ENCODE peak calls at places on chromosomes 1 and 21, in five cellular contexts. One of them, this sample, is unnamed. For H3K4me1, the result is how much of the 10 kb centered on the place peaks cover.

GRCh38 chr1:41359211-41360073 is 1.8 kb upstream of the FOXO6 start:
- DNase-seq in endodermal cell: peak
- DNase-seq in colonic mucosa: peak
- DNase-seq in heart left ventricle: peak
- DNase-seq in GM23338: no peak
- DNase-seq in this sample: no peak

GRCh38 chr21:31850886-31851285 is 21.9 kb upstream of the HUNK start:
- DNase-seq in heart left ventricle: no peak
- DNase-seq in colonic mucosa: no peak
- DNase-seq in endodermal cell: no peak
- DNase-seq in GM23338: no peak
- DNase-seq in this sample: no peak

GRCh38 chr21:38443110-38443509 is 55.2 kb downstream of the ERG start:
- DNase-seq in endodermal cell: no peak
- DNase-seq in heart left ventricle: peak
- DNase-seq in GM23338: no peak
- DNase-seq in colonic mucosa: no peak
- DNase-seq in this sample: no peak

GRCh38 chr21:35540950-35541632 is 492.0 kb upstream of the RUNX1 start:
- DNase-seq in heart left ventricle: no peak
- DNase-seq in GM23338: no peak
- DNase-seq in colonic mucosa: no peak
- DNase-seq in endodermal cell: no peak
- DNase-seq in this sample: no peak

GRCh38 chr1:94395748-94396309 is 22.4 kb upstream of the ABCD3 start:
- DNase-seq in heart left ventricle: no peak
- DNase-seq in GM23338: no peak
- DNase-seq in endodermal cell: no peak
- DNase-seq in colonic mucosa: no peak
- DNase-seq in this sample: no peak

GRCh38 chr1:167460836-167461235 is 57.5 kb downstream of the CD247 start:
- DNase-seq in endodermal cell: no peak
- DNase-seq in heart left ventricle: no peak
- DNase-seq in colonic mucosa: no peak
- DNase-seq in GM23338: no peak
- DNase-seq in this sample: peak

GRCh38 chr1:243642936-243643335 is 207.1 kb downstream of the AKT3 start:
- DNase-seq in GM23338: peak
- DNase-seq in colonic mucosa: no peak
- DNase-seq in heart left ventricle: no peak
- DNase-seq in endodermal cell: no peak
- DNase-seq in this sample: no peak

GRCh38 chr1:108007531-108007930 is 42.6 kb upstream of the VAV3 start:
- DNase-seq in GM23338: no peak
- DNase-seq in colonic mucosa: no peak
- DNase-seq in endodermal cell: no peak
- DNase-seq in heart left ventricle: no peak
- DNase-seq in this sample: no peak

GRCh38 chr21:35428489-35428888 is 379.4 kb upstream of the RUNX1 start:
- DNase-seq in endodermal cell: peak
- DNase-seq in colonic mucosa: no peak
- DNase-seq in heart left ventricle: peak
- DNase-seq in GM23338: peak
- DNase-seq in this sample: no peak

GRCh38 chr1:62905309-62905708 is 121.4 kb downstream of the ATG4C start:
- DNase-seq in colonic mucosa: no peak
- DNase-seq in endodermal cell: no peak
- DNase-seq in heart left ventricle: no peak
- DNase-seq in GM23338: no peak
- DNase-seq in this sample: no peak

GRCh38 chr1:26477446-26478152 is 5.4 kb downstream of the HMGN2 start:
- DNase-seq in heart left ventricle: no peak
- DNase-seq in GM23338: peak
- DNase-seq in endodermal cell: peak
- DNase-seq in colonic mucosa: no peak
- DNase-seq in this sample: no peak

GRCh38 chr1:224458296-224458695 is 23.7 kb upstream of the WDR26 start:
- DNase-seq in GM23338: no peak
- DNase-seq in endodermal cell: no peak
- DNase-seq in heart left ventricle: no peak
- DNase-seq in colonic mucosa: no peak
- DNase-seq in this sample: no peak

GRCh38 chr1:6260433-6260934 is 414 bp downstream of the GPR153 start:
- DNase-seq in colonic mucosa: no peak
- DNase-seq in endodermal cell: peak
- DNase-seq in GM23338: peak
- DNase-seq in heart left ventricle: no peak
- DNase-seq in this sample: no peak

GRCh38 chr1:228902781-228903572 is 167.7 kb downstream of the RHOU start:
- DNase-seq in colonic mucosa: peak
- DNase-seq in endodermal cell: peak
- DNase-seq in GM23338: no peak
- DNase-seq in heart left ventricle: peak
- DNase-seq in this sample: peak

GRCh38 chr1:243475966-243476365 is 220.1 kb downstream of the SDCCAG8 start:
- DNase-seq in colonic mucosa: no peak
- DNase-seq in endodermal cell: peak
- DNase-seq in GM23338: peak
- DNase-seq in heart left ventricle: no peak
- DNase-seq in this sample: no peak

GRCh38 chr1:11320153-11320936 is 47.3 kb downstream of the UBIAD1 start:
- DNase-seq in heart left ventricle: no peak
- DNase-seq in endodermal cell: peak
- DNase-seq in GM23338: peak
- DNase-seq in colonic mucosa: peak
- DNase-seq in this sample: no peak

GRCh38 chr1:32953495-32953894 is 11.1 kb downstream of the RNF19B start:
- DNase-seq in GM23338: no peak
- DNase-seq in heart left ventricle: no peak
- DNase-seq in colonic mucosa: no peak
- DNase-seq in endodermal cell: no peak
- DNase-seq in this sample: no peak

GRCh38 chr1:4124631-4125145 is 224.6 kb upstream of the C1orf174 start:
- DNase-seq in heart left ventricle: no peak
- DNase-seq in colonic mucosa: no peak
- DNase-seq in endodermal cell: no peak
- DNase-seq in GM23338: no peak
- DNase-seq in this sample: no peak

GRCh38 chr1:162373541-162374375 is 2.9 kb downstream of the SPATA46 start:
- DNase-seq in colonic mucosa: no peak
- DNase-seq in endodermal cell: no peak
- DNase-seq in heart left ventricle: no peak
- DNase-seq in GM23338: no peak
- DNase-seq in this sample: no peak

GRCh38 chr1:51073456-51073855 is 28.6 kb upstream of the C1orf185 start:
- DNase-seq in endodermal cell: no peak
- DNase-seq in colonic mucosa: no peak
- DNase-seq in GM23338: no peak
- DNase-seq in heart left ventricle: no peak
- DNase-seq in this sample: no peak

GRCh38 chr21:25371831-25372434 is 235.3 kb downstream of the MRPL39 start:
- DNase-seq in endodermal cell: no peak
- DNase-seq in colonic mucosa: no peak
- DNase-seq in GM23338: no peak
- DNase-seq in heart left ventricle: no peak
- DNase-seq in this sample: no peak

GRCh38 chr1:39109653-39110052 is 83.5 kb downstream of the NDUFS5 start:
- DNase-seq in heart left ventricle: no peak
- DNase-seq in GM23338: no peak
- DNase-seq in colonic mucosa: no peak
- DNase-seq in endodermal cell: no peak
- DNase-seq in this sample: no peak

GRCh38 chr1:60622486-60622885 is 459.9 kb upstream of the NFIA start:
- DNase-seq in colonic mucosa: no peak
- DNase-seq in heart left ventricle: no peak
- DNase-seq in endodermal cell: no peak
- DNase-seq in GM23338: no peak
- DNase-seq in this sample: no peak

GRCh38 chr1:64664287-64664686 is 80.6 kb upstream of the RAVER2 start:
- DNase-seq in heart left ventricle: no peak
- DNase-seq in colonic mucosa: no peak
- DNase-seq in GM23338: no peak
- DNase-seq in endodermal cell: no peak
- DNase-seq in this sample: no peak

GRCh38 chr1:156738407-156738806 is 2.5 kb downstream of the MRPL24 start:
- DNase-seq in endodermal cell: no peak
- DNase-seq in colonic mucosa: no peak
- DNase-seq in GM23338: no peak
- DNase-seq in heart left ventricle: no peak
- DNase-seq in this sample: no peak

DNA sequence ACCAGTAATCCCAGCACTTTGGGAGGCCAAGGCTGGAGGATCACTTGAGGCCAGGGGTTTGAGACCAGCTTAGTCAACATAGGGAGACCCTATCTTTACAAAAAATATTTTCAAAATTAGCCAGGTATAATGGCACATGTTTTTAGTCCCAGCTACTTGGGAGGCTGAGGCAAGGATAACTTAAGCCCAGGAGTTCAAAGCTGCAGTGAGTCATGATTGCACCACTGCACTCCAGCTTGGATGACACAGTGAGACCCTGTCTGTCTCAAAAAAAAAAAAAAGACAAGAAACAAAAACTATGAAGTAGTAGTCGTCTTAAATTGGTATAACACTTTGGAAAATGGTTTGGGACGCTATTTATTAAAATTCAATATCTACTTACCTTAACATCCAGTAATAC is 7.7 kb downstream of the AIM2 start:
- DNase-seq in GM23338: no peak
- DNase-seq in colonic mucosa: no peak
- DNase-seq in endodermal cell: no peak
- DNase-seq in heart left ventricle: no peak
- DNase-seq in this sample: no peak
- H3K4me1 ChIP-seq in GM23338: under half
- H3K4me1 ChIP-seq in colonic mucosa: under half
- H3K4me1 ChIP-seq in endodermal cell: under half
- H3K4me1 ChIP-seq in heart left ventricle: under half
- H3K4me1 ChIP-seq in this sample: under half

GRCh38 chr1:180288894-180289293 is 58.8 kb downstream of the LHX4 start:
- DNase-seq in endodermal cell: no peak
- DNase-seq in heart left ventricle: no peak
- DNase-seq in GM23338: no peak
- DNase-seq in colonic mucosa: no peak
- DNase-seq in this sample: no peak
- H3K4me3 ChIP-seq in endodermal cell: no peak
- H3K4me3 ChIP-seq in heart left ventricle: no peak
- H3K4me3 ChIP-seq in GM23338: no peak
- H3K4me3 ChIP-seq in colonic mucosa: no peak
- H3K4me3 ChIP-seq in this sample: no peak

GRCh38 chr1:44678120-44678519 is 3.6 kb downstream of the ARMH1 start:
- DNase-seq in GM23338: no peak
- DNase-seq in colonic mucosa: no peak
- DNase-seq in endodermal cell: no peak
- DNase-seq in heart left ventricle: no peak
- DNase-seq in this sample: no peak
- H3K4me1 ChIP-seq in GM23338: under half
- H3K4me1 ChIP-seq in colonic mucosa: under half
- H3K4me1 ChIP-seq in endodermal cell: under half
- H3K4me1 ChIP-seq in heart left ventricle: under half
- H3K4me1 ChIP-seq in this sample: under half

GRCh38 chr1:15757575-15758401 is 807 bp upstream of the FBLIM1 start:
- DNase-seq in heart left ventricle: peak
- DNase-seq in colonic mucosa: peak
- DNase-seq in endodermal cell: peak
- DNase-seq in GM23338: peak
- DNase-seq in this sample: no peak

GRCh38 chr1:15758953-15759661 is 512 bp downstream of the FBLIM1 start:
- DNase-seq in GM23338: peak
- DNase-seq in colonic mucosa: no peak
- DNase-seq in heart left ventricle: no peak
- DNase-seq in endodermal cell: no peak
- DNase-seq in this sample: no peak

GRCh38 chr1:15757016-15757543 is 1.5 kb upstream of the FBLIM1 start:
- DNase-seq in endodermal cell: no peak
- DNase-seq in GM23338: no peak
- DNase-seq in colonic mucosa: no peak
- DNase-seq in heart left ventricle: no peak
- DNase-seq in this sample: no peak

GRCh38 chr1:15760520-15761211 is 2.1 kb downstream of the FBLIM1 start:
- DNase-seq in GM23338: peak
- DNase-seq in heart left ventricle: peak
- DNase-seq in endodermal cell: peak
- DNase-seq in colonic mucosa: peak
- DNase-seq in this sample: no peak

DNA sequence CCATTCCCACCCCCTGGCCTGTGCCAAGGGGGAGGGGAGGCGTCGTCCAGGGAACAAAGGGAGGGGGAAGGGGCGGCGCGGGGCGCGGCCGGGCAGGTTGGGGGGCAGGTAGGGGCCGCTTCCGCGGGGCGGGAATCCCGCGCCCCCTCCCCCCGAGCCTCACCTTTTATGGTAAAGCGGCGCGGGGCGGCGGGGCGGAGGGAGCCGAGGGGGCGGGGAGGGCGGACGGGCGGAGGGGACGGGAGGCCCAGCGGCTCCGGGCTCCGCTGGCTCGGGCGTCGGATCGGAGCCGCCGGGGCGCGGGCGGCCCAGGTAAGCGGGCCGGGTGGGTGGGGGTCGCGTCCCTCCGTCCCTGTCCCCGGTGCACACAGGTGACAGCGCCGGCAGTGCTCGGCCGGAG is at the start of gene FBLIM1:
- DNase-seq in endodermal cell: peak
- DNase-seq in heart left ventricle: no peak
- DNase-seq in GM23338: peak
- DNase-seq in colonic mucosa: no peak
- DNase-seq in this sample: no peak
- H3K4me3 ChIP-seq in endodermal cell: peak
- H3K4me3 ChIP-seq in heart left ventricle: peak
- H3K4me3 ChIP-seq in GM23338: peak
- H3K4me3 ChIP-seq in colonic mucosa: peak
- H3K4me3 ChIP-seq in this sample: peak

DNA sequence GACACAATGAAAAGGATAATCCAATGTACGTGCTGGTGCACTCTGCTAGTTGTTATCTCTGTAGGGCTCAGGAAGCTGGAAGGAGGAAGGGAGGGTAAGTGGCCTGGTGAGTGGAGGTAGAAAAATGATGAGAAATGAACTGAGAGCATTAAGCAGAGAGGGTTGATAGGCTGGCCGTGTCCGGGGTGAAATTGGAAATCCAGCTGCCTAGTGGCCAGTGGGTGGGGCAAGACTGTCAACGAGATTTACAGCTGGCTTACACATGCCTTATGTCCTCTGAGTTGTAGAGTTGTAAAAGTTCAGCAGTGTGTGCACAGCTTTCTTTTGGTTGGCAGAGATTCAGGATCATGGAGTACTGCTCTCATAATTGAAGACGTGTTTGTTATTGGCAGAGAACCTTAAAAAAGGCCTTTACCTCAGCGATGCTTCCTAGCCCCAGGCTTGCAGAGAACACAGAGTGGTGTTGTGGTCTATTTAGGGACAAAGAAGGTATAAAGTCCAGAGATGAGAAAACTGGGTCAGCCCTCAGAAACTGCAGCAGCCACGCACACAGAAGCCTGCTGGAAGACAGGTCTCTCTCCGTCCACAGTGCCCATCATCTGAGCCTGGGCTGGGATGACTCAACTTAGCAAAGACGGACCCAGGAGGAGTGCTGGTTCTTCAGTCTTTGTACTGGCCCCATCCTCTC is 132.4 kb downstream of the EDEM3 start:
- DNase-seq in GM23338: no peak
- DNase-seq in endodermal cell: no peak
- DNase-seq in heart left ventricle: peak
- DNase-seq in colonic mucosa: peak
- DNase-seq in this sample: peak
- H3K4me1 ChIP-seq in GM23338: under half
- H3K4me1 ChIP-seq in endodermal cell: under half
- H3K4me1 ChIP-seq in heart left ventricle: under half
- H3K4me1 ChIP-seq in colonic mucosa: under half
- H3K4me1 ChIP-seq in this sample: under half

This sample was measured in breast epithelium.